ENCODE peak calls at places on chromosomes 2 and 18, in four cellular contexts. Q, P, F and G are unnamed samples.
A peak's percentile ranks its signal among the peaks of the same experiment; 100 is the strongest.

GRCh38 chr2:147829106-147829505 is 15.7 kb upstream of the ACVR2A start:
- DNase-seq in P (peak; percentile 24), F (no peak), Q (peak; percentile 72), G (peak; percentile 75)

GRCh38 chr2:182593394-182593707 is 122.7 kb upstream of the DNAJC10 start:
- DNase-seq in P (no peak), Q (peak; percentile 69), F (no peak), G (peak; percentile 78)

GRCh38 chr2:134289225-134289624 is 35.4 kb downstream of the MGAT5 start:
- DNase-seq in Q (no peak), F (no peak), P (no peak), G (no peak)

GRCh38 chr2:204913854-204914464 is 368.7 kb downstream of the PARD3B start:
- DNase-seq in Q (no peak), P (no peak), F (no peak), G (no peak)

GRCh38 chr2:186629245-186629996 is 39.6 kb downstream of the ITGAV start:
- DNase-seq in P (no peak), F (no peak), Q (no peak), G (no peak)

GRCh38 chr2:196083601-196084000 is 15.0 kb upstream of the DNAH7 start:
- DNase-seq in F (no peak), Q (no peak), P (no peak), G (no peak)

GRCh38 chr2:39725401-39725800 is 53.7 kb downstream of the THUMPD2 start:
- DNase-seq in F (no peak), Q (no peak), P (no peak), G (peak; percentile 44)

GRCh38 chr18:75896865-75897264 is 469.4 kb upstream of the SMIM21 start:
- DNase-seq in F (peak; percentile 35), Q (no peak), P (peak; percentile 64), G (no peak)

GRCh38 chr2:237075749-237076599 is 9.7 kb upstream of the COPS8 start:
- DNase-seq in Q (no peak), F (no peak), P (peak; percentile 47), G (no peak)

GRCh38 chr2:36480596-36480995 is 117.4 kb downstream of the FEZ2 start:
- DNase-seq in F (no peak), Q (no peak), P (no peak), G (no peak)

GRCh38 chr18:43279015-43279758 is 1.9 kb upstream of the SYT4 start:
- DNase-seq in Q (no peak), P (peak; percentile 25), F (no peak), G (no peak)

GRCh38 chr2:65129276-65129612 is 662 bp downstream of the RAB1A start:
- DNase-seq in F (no peak), Q (no peak), P (no peak), G (no peak)

GRCh38 chr2:157867703-157868102 is 8.4 kb downstream of the ACVR1 start:
- DNase-seq in P (no peak), Q (no peak), F (no peak), G (no peak)

GRCh38 chr2:204645018-204645775 is 99.9 kb downstream of the PARD3B start:
- DNase-seq in F (peak; percentile 36), Q (peak; percentile 46), P (no peak), G (no peak)

GRCh38 chr2:182912518-182912915 is 46.1 kb upstream of the FRZB start:
- DNase-seq in F (no peak), P (no peak), Q (no peak), G (no peak)

GRCh38 chr2:63587814-63588384 is 378 bp downstream of the WDPCP start:
- DNase-seq in Q (no peak), P (no peak), F (no peak), G (no peak)

GRCh38 chr2:200509227-200509607 is 651 bp downstream of the KCTD18 start:
- DNase-seq in F (peak; percentile 38), P (peak; percentile 11), Q (no peak), G (no peak)

GRCh38 chr2:20013061-20013721 is 723 bp upstream of the MATN3 start:
- DNase-seq in P (peak; percentile 21), F (no peak), Q (no peak), G (no peak)

GRCh38 chr2:95314964-95315611 is 17.9 kb downstream of the KCNIP3 start:
- DNase-seq in F (peak; percentile 45), Q (peak; percentile 13), P (peak; percentile 51), G (no peak)

GRCh38 chr2:240348522-240348921 is 86.9 kb upstream of the GPC1 start:
- DNase-seq in Q (no peak), F (no peak), P (no peak), G (no peak)

GRCh38 chr2:73013941-73014340 is 57.6 kb downstream of the SFXN5 start:
- DNase-seq in Q (peak; percentile 37), F (no peak), P (no peak), G (no peak)

GRCh38 chr18:44841769-44842587 is 161.3 kb downstream of the SETBP1 start:
- DNase-seq in F (no peak), P (no peak), Q (no peak), G (no peak)

GRCh38 chr18:48934708-48935432 is 15.9 kb downstream of the SMAD7 start:
- DNase-seq in Q (no peak), P (no peak), F (no peak), G (no peak)

GRCh38 chr2:14350856-14351255 is 281.7 kb upstream of the LRATD1 start:
- DNase-seq in Q (no peak), F (no peak), P (no peak), G (no peak)

GRCh38 chr2:234293973-234294372 is 202.9 kb downstream of the ARL4C start:
- DNase-seq in P (no peak), F (no peak), Q (no peak), G (no peak)

GRCh38 chr18:3056311-3056710 is 43.4 kb upstream of the LPIN2 start:
- DNase-seq in F (no peak), P (no peak), Q (no peak), G (no peak)

DNA sequence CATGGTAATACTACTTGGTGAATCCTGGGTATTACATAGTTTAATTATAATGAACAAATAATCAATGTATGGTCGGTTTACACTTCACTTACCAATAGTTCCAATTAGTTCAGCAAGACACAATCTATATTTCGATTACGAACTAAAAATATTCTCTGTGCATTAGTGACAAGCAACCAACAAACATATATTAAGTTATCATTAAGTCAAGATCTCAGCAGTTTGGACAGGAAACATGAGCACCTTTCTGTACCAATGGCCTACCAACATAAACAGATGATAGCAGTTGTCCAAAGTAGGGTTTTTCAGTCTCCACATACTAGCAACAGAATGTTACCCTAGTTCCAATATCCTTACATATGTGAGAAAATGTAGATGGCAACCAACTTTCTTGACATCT is 32.8 kb downstream of the RTN4 start:
- DNase-seq in P (no peak), Q (no peak), F (no peak), G (no peak)
- H3K4me3 ChIP-seq in P (no peak overlapping the region), Q (no peak overlapping the region), F (no peak overlapping the region), G (no peak overlapping the region)

DNA sequence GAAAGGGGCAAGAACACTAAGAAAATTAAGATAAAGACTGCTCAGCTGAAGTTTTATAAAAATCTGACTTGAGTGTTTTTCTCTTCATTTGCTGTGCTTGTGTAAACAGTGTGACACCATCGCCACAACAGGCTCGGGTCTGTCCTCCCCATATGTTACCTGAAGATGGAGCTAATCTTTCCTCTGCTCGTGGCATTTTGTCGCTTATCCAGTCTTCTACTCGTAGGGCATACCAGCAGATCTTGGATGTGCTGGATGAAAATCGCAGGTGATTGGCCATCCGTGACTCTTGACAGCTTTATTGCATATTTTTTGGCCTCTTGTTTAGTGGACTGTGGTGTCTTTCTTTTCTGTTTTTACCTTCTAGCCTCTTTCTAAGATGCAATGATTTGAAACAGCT is 22.1 kb downstream of the MFF start:
- DNase-seq in Q (no peak), F (no peak), P (no peak), G (no peak)
- TF ChIP-seq CTCF in Q (no peak), F (peak; percentile 11), P (no peak), G (no peak)

DNA sequence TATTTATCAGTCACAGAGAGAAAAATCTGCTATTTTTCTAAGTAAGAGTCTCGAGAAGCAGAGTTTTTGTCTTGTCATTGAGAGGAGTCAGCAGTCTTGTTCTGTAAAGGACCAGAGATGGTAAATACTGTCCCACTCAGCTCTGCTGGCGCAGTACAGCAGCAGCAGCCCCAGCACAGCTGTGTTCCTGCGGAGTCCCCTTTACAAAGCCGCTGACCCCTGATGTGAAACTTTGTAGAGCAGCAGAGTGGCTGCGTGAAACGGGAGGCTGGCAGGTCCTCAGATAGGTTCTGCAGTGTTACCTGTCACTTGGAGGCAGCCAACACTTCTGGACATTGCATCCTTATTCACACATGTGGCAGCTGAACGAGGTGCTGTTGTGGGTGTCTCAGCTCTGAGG is 45.2 kb downstream of the TMEM185B start:
- DNase-seq in P (no peak), Q (no peak), F (no peak), G (no peak)
- H3K4me3 ChIP-seq in P (no peak overlapping the region), Q (no peak overlapping the region), F (no peak overlapping the region), G (no peak overlapping the region)

DNA sequence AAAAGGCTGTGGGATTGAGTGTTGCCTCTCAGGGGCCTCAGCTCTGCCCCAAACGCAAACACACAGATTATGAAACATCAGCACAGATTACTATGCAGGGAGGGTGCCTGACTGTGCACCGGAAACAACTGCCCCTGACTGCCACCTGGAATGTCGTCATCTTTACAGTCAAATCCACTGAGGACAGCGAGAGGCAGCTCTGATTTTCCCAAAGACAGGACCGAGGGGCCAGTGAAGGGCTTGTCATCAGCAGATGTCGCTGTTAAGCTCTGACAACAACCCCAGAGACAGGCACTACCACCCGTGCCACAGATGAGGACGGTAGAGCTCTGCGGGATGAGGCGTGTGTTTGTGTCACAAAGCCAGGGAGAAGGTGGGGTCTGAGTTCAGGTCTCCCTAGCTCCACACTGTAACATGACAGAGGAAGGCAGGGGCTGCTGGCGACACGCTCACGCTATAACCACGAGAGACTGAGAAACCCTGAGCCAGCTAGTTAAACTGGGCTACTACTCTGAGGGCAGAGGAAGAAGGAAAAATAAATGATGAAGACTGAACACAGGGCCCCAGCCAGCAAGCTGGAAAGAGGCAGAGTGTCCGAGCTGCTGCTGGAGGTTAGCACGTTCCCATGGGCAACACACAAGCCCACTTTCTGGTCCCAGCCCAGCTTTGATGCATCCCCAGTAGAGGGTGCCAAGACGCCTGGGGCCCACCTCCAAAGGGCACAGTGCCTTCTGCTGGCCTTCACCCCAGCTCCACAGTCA is 47.0 kb downstream of the PARD6G start:
- DNase-seq in P (peak; percentile 39), Q (no peak), F (peak; percentile 7), G (peak; percentile 21)
- TF ChIP-seq CTCF in P (peak; percentile 23), Q (peak; percentile 47), F (peak; percentile 32), G (peak; percentile 43)

GRCh38 chr18:12307251-12307736 is 747 bp upstream of the TUBB6 start:
- DNase-seq in P (peak; percentile 65), F (no peak), Q (peak; percentile 60), G (no peak)

GRCh38 chr18:12307871-12308385 is at the start of gene TUBB6:
- DNase-seq in F (peak; percentile 24), Q (peak; percentile 72), P (peak; percentile 83), G (no peak)

GRCh38 chr18:12310762-12311161 is 2.7 kb downstream of the TUBB6 start:
- DNase-seq in Q (no peak), F (no peak), P (no peak), G (no peak)

GRCh38 chr18:12308386-12309100 is 502 bp downstream of the TUBB6 start:
- DNase-seq in F (peak; percentile 43), P (peak; percentile 91), Q (peak; percentile 70), G (no peak)

GRCh38 chr18:12309683-12310198 is 1.7 kb downstream of the TUBB6 start:
- DNase-seq in Q (no peak), F (no peak), P (no peak), G (no peak)
- H3K4me3 ChIP-seq in Q (peak overlapping the region; percentile 87), F (peak overlapping the region; percentile 62), P (peak overlapping the region; percentile 0), G (peak overlapping the region; percentile 86)